ENCODE peak calls at places on chromosome 3, in six cellular contexts. One of them, this sample, is unnamed.

GRCh38 chr3:26750263-26750662 is 127.7 kb downstream of the LRRC3B start:
- DNase-seq in Caco-2: no peak
- DNase-seq in breast epithelium: no peak
- DNase-seq in OCI-LY7: no peak
- DNase-seq in endodermal cell: no peak
- DNase-seq in A549: no peak
- DNase-seq in this sample: no peak

GRCh38 chr3:15693340-15693739 is 91.8 kb downstream of the BTD start:
- DNase-seq in Caco-2: no peak
- DNase-seq in breast epithelium: no peak
- DNase-seq in OCI-LY7: no peak
- DNase-seq in endodermal cell: no peak
- DNase-seq in A549: no peak
- DNase-seq in this sample: no peak

GRCh38 chr3:66021731-66022131 is 17.0 kb downstream of the MAGI1 start:
- DNase-seq in Caco-2: no peak
- DNase-seq in breast epithelium: no peak
- DNase-seq in OCI-LY7: no peak
- DNase-seq in endodermal cell: peak; percentile 55
- DNase-seq in A549: peak; percentile 32
- DNase-seq in this sample: no peak

GRCh38 chr3:117302448-117302847 is 592.9 kb downstream of the TUSC7 start:
- DNase-seq in Caco-2: no peak
- DNase-seq in breast epithelium: no peak
- DNase-seq in OCI-LY7: no peak
- DNase-seq in endodermal cell: no peak
- DNase-seq in A549: no peak
- DNase-seq in this sample: no peak

GRCh38 chr3:23648326-23648964 is 157.3 kb upstream of the UBE2E1 start:
- DNase-seq in Caco-2: no peak
- DNase-seq in breast epithelium: no peak
- DNase-seq in OCI-LY7: no peak
- DNase-seq in endodermal cell: no peak
- DNase-seq in A549: no peak
- DNase-seq in this sample: no peak

GRCh38 chr3:45188714-45189659 is 37.1 kb downstream of the TMEM158 start:
- DNase-seq in Caco-2: no peak
- DNase-seq in breast epithelium: no peak
- DNase-seq in OCI-LY7: no peak
- DNase-seq in endodermal cell: no peak
- DNase-seq in A549: no peak
- DNase-seq in this sample: no peak

GRCh38 chr3:11198070-11198469 is 43.8 kb downstream of the HRH1 start:
- DNase-seq in Caco-2: no peak
- DNase-seq in breast epithelium: no peak
- DNase-seq in OCI-LY7: no peak
- DNase-seq in endodermal cell: no peak
- DNase-seq in A549: no peak
- DNase-seq in this sample: no peak

GRCh38 chr3:39294446-39295183 is 14.8 kb upstream of the CX3CR1 start:
- DNase-seq in Caco-2: no peak
- DNase-seq in breast epithelium: no peak
- DNase-seq in OCI-LY7: no peak
- DNase-seq in endodermal cell: no peak
- DNase-seq in A549: no peak
- DNase-seq in this sample: no peak

GRCh38 chr3:187591051-187591450 is 79.1 kb downstream of the SST start:
- DNase-seq in Caco-2: no peak
- DNase-seq in breast epithelium: no peak
- DNase-seq in OCI-LY7: no peak
- DNase-seq in endodermal cell: no peak
- DNase-seq in A549: no peak
- DNase-seq in this sample: peak; percentile 7

GRCh38 chr3:9339750-9340449 is 23.0 kb upstream of the THUMPD3 start:
- DNase-seq in Caco-2: no peak
- DNase-seq in breast epithelium: no peak
- DNase-seq in OCI-LY7: no peak
- DNase-seq in endodermal cell: no peak
- DNase-seq in A549: no peak
- DNase-seq in this sample: no peak

GRCh38 chr3:179652467-179653105 is at the start of gene USP13:
- DNase-seq in Caco-2: peak; percentile 83
- DNase-seq in breast epithelium: peak; percentile 33
- DNase-seq in OCI-LY7: peak; percentile 91
- DNase-seq in endodermal cell: no peak
- DNase-seq in A549: peak; percentile 48
- DNase-seq in this sample: peak; percentile 94

GRCh38 chr3:189947948-189948723 is 172.6 kb downstream of the P3H2 start:
- DNase-seq in Caco-2: peak; percentile 44
- DNase-seq in breast epithelium: no peak
- DNase-seq in OCI-LY7: peak; percentile 31
- DNase-seq in endodermal cell: peak; percentile 63
- DNase-seq in A549: no peak
- DNase-seq in this sample: no peak

GRCh38 chr3:11118181-11118682 is 36.1 kb upstream of the HRH1 start:
- DNase-seq in Caco-2: no peak
- DNase-seq in breast epithelium: no peak
- DNase-seq in OCI-LY7: no peak
- DNase-seq in endodermal cell: no peak
- DNase-seq in A549: no peak
- DNase-seq in this sample: no peak

GRCh38 chr3:13498354-13499060 is 18.4 kb downstream of the HDAC11 start:
- DNase-seq in Caco-2: no peak
- DNase-seq in breast epithelium: no peak
- DNase-seq in OCI-LY7: no peak
- DNase-seq in endodermal cell: no peak
- DNase-seq in A549: no peak
- DNase-seq in this sample: no peak

GRCh38 chr3:57951106-57951882 is 56.9 kb upstream of the FLNB start:
- DNase-seq in Caco-2: no peak
- DNase-seq in breast epithelium: peak; percentile 40
- DNase-seq in OCI-LY7: no peak
- DNase-seq in endodermal cell: peak; percentile 58
- DNase-seq in A549: peak; percentile 65
- DNase-seq in this sample: no peak

GRCh38 chr3:42662037-42662812 is 8.7 kb downstream of the ZBTB47 start:
- DNase-seq in Caco-2: no peak
- DNase-seq in breast epithelium: no peak
- DNase-seq in OCI-LY7: no peak
- DNase-seq in endodermal cell: no peak
- DNase-seq in A549: no peak
- DNase-seq in this sample: no peak

GRCh38 chr3:168249048-168249538 is 153.4 kb upstream of the GOLIM4 start:
- DNase-seq in Caco-2: peak; percentile 1
- DNase-seq in breast epithelium: no peak
- DNase-seq in OCI-LY7: no peak
- DNase-seq in endodermal cell: no peak
- DNase-seq in A549: peak; percentile 2
- DNase-seq in this sample: no peak

GRCh38 chr3:60659098-60659497 is 592.2 kb downstream of the FHIT start:
- DNase-seq in Caco-2: no peak
- DNase-seq in breast epithelium: no peak
- DNase-seq in OCI-LY7: no peak
- DNase-seq in endodermal cell: no peak
- DNase-seq in A549: no peak
- DNase-seq in this sample: no peak

GRCh38 chr3:149638401-149639092 is 19.3 kb downstream of the WWTR1 start:
- DNase-seq in Caco-2: no peak
- DNase-seq in breast epithelium: no peak
- DNase-seq in OCI-LY7: no peak
- DNase-seq in endodermal cell: no peak
- DNase-seq in A549: no peak
- DNase-seq in this sample: no peak

GRCh38 chr3:45852828-45853227 is 10.9 kb upstream of the LZTFL1 start:
- DNase-seq in Caco-2: no peak
- DNase-seq in breast epithelium: no peak
- DNase-seq in OCI-LY7: no peak
- DNase-seq in endodermal cell: no peak
- DNase-seq in A549: no peak
- DNase-seq in this sample: no peak

GRCh38 chr3:78430741-78431140 is 1337.1 kb downstream of the ROBO1 start:
- DNase-seq in Caco-2: no peak
- DNase-seq in breast epithelium: no peak
- DNase-seq in OCI-LY7: no peak
- DNase-seq in endodermal cell: no peak
- DNase-seq in A549: no peak
- DNase-seq in this sample: no peak

GRCh38 chr3:100401674-100402036 is 316 bp downstream of the LNP1 start:
- DNase-seq in Caco-2: peak; percentile 42
- DNase-seq in breast epithelium: peak; percentile 18
- DNase-seq in OCI-LY7: peak; percentile 58
- DNase-seq in endodermal cell: no peak
- DNase-seq in A549: no peak
- DNase-seq in this sample: no peak

GRCh38 chr3:156404217-156404616 is 150.7 kb downstream of the SSR3 start:
- DNase-seq in Caco-2: no peak
- DNase-seq in breast epithelium: no peak
- DNase-seq in OCI-LY7: no peak
- DNase-seq in endodermal cell: no peak
- DNase-seq in A549: no peak
- DNase-seq in this sample: no peak

GRCh38 chr3:72802001-72802400 is 46.2 kb downstream of the SHQ1 start:
- DNase-seq in Caco-2: no peak
- DNase-seq in breast epithelium: no peak
- DNase-seq in OCI-LY7: no peak
- DNase-seq in endodermal cell: no peak
- DNase-seq in A549: no peak
- DNase-seq in this sample: peak; percentile 30

GRCh38 chr3:72798552-72799195 is 49.6 kb downstream of the SHQ1 start:
- DNase-seq in Caco-2: no peak
- DNase-seq in breast epithelium: no peak
- DNase-seq in OCI-LY7: no peak
- DNase-seq in endodermal cell: no peak
- DNase-seq in A549: no peak
- DNase-seq in this sample: no peak

GRCh38 chr3:72794079-72794478 is 54.2 kb downstream of the SHQ1 start:
- DNase-seq in Caco-2: no peak
- DNase-seq in breast epithelium: no peak
- DNase-seq in OCI-LY7: no peak
- DNase-seq in endodermal cell: no peak
- DNase-seq in A549: no peak
- DNase-seq in this sample: no peak

GRCh38 chr3:72800869-72801268 is 47.4 kb downstream of the SHQ1 start:
- DNase-seq in Caco-2: no peak
- DNase-seq in breast epithelium: no peak
- DNase-seq in OCI-LY7: no peak
- DNase-seq in endodermal cell: no peak
- DNase-seq in A549: no peak
- DNase-seq in this sample: no peak

GRCh38 chr3:72797773-72798543 is 50.3 kb downstream of the SHQ1 start:
- DNase-seq in Caco-2: no peak
- DNase-seq in breast epithelium: no peak
- DNase-seq in OCI-LY7: no peak
- DNase-seq in endodermal cell: no peak
- DNase-seq in A549: no peak
- DNase-seq in this sample: no peak
- H3K4me3 ChIP-seq in Caco-2: no peak overlapping the region
- H3K4me3 ChIP-seq in breast epithelium: no peak overlapping the region
- H3K4me3 ChIP-seq in OCI-LY7: no peak overlapping the region
- H3K4me3 ChIP-seq in endodermal cell: no peak overlapping the region
- H3K4me3 ChIP-seq in A549: no peak overlapping the region
- H3K4me3 ChIP-seq in this sample: no peak overlapping the region

GRCh38 chr3:177427096-177427495 is 229.8 kb upstream of the TBL1XR1 start:
- DNase-seq in Caco-2: no peak
- DNase-seq in breast epithelium: no peak
- DNase-seq in OCI-LY7: peak; percentile 56
- DNase-seq in endodermal cell: no peak
- DNase-seq in A549: no peak
- DNase-seq in this sample: no peak

GRCh38 chr3:177429066-177429465 is 231.8 kb upstream of the TBL1XR1 start:
- DNase-seq in Caco-2: no peak
- DNase-seq in breast epithelium: no peak
- DNase-seq in OCI-LY7: no peak
- DNase-seq in endodermal cell: no peak
- DNase-seq in A549: no peak
- DNase-seq in this sample: no peak

GRCh38 chr3:177429772-177430171 is 232.5 kb upstream of the TBL1XR1 start:
- DNase-seq in Caco-2: no peak
- DNase-seq in breast epithelium: no peak
- DNase-seq in OCI-LY7: no peak
- DNase-seq in endodermal cell: no peak
- DNase-seq in A549: no peak
- DNase-seq in this sample: no peak

GRCh38 chr3:177426151-177426904 is 229.0 kb upstream of the TBL1XR1 start:
- DNase-seq in Caco-2: no peak
- DNase-seq in breast epithelium: no peak
- DNase-seq in OCI-LY7: no peak
- DNase-seq in endodermal cell: no peak
- DNase-seq in A549: no peak
- DNase-seq in this sample: no peak

GRCh38 chr3:177427540-177427939 is 230.3 kb upstream of the TBL1XR1 start:
- DNase-seq in Caco-2: no peak
- DNase-seq in breast epithelium: no peak
- DNase-seq in OCI-LY7: no peak
- DNase-seq in endodermal cell: no peak
- DNase-seq in A549: no peak
- DNase-seq in this sample: no peak
- H3K4me3 ChIP-seq in Caco-2: no peak overlapping the region
- H3K4me3 ChIP-seq in breast epithelium: no peak overlapping the region
- H3K4me3 ChIP-seq in OCI-LY7: no peak overlapping the region
- H3K4me3 ChIP-seq in endodermal cell: no peak overlapping the region
- H3K4me3 ChIP-seq in A549: no peak overlapping the region
- H3K4me3 ChIP-seq in this sample: no peak overlapping the region

GRCh38 chr3:172104471-172105072 is 65.2 kb downstream of the FNDC3B start:
- DNase-seq in Caco-2: no peak
- DNase-seq in breast epithelium: no peak
- DNase-seq in OCI-LY7: no peak
- DNase-seq in endodermal cell: peak; percentile 77
- DNase-seq in A549: no peak
- DNase-seq in this sample: peak; percentile 64

GRCh38 chr3:172106037-172106559 is 66.7 kb downstream of the FNDC3B start:
- DNase-seq in Caco-2: no peak
- DNase-seq in breast epithelium: no peak
- DNase-seq in OCI-LY7: no peak
- DNase-seq in endodermal cell: no peak
- DNase-seq in A549: no peak
- DNase-seq in this sample: no peak

GRCh38 chr3:172110127-172110779 is 70.9 kb downstream of the FNDC3B start:
- DNase-seq in Caco-2: no peak
- DNase-seq in breast epithelium: no peak
- DNase-seq in OCI-LY7: no peak
- DNase-seq in endodermal cell: no peak
- DNase-seq in A549: no peak
- DNase-seq in this sample: no peak

GRCh38 chr3:172107403-172107802 is 68.0 kb downstream of the FNDC3B start:
- DNase-seq in Caco-2: no peak
- DNase-seq in breast epithelium: no peak
- DNase-seq in OCI-LY7: peak; percentile 91
- DNase-seq in endodermal cell: no peak
- DNase-seq in A549: no peak
- DNase-seq in this sample: no peak

GRCh38 chr3:172106989-172107388 is 67.6 kb downstream of the FNDC3B start:
- DNase-seq in Caco-2: no peak
- DNase-seq in breast epithelium: no peak
- DNase-seq in OCI-LY7: peak; percentile 92
- DNase-seq in endodermal cell: no peak
- DNase-seq in A549: no peak
- DNase-seq in this sample: no peak
- H3K4me3 ChIP-seq in Caco-2: no peak overlapping the region
- H3K4me3 ChIP-seq in breast epithelium: no peak overlapping the region
- H3K4me3 ChIP-seq in OCI-LY7: peak overlapping the region; percentile 48
- H3K4me3 ChIP-seq in endodermal cell: no peak overlapping the region
- H3K4me3 ChIP-seq in A549: no peak overlapping the region
- H3K4me3 ChIP-seq in this sample: no peak overlapping the region

GRCh38 chr3:51198476-51198875 is 186.6 kb upstream of the MANF start:
- DNase-seq in Caco-2: no peak
- DNase-seq in breast epithelium: no peak
- DNase-seq in OCI-LY7: no peak
- DNase-seq in endodermal cell: no peak
- DNase-seq in A549: no peak
- DNase-seq in this sample: no peak
- H3K4me3 ChIP-seq in Caco-2: no peak overlapping the region
- H3K4me3 ChIP-seq in breast epithelium: no peak overlapping the region
- H3K4me3 ChIP-seq in OCI-LY7: no peak overlapping the region
- H3K4me3 ChIP-seq in endodermal cell: no peak overlapping the region
- H3K4me3 ChIP-seq in A549: no peak overlapping the region
- H3K4me3 ChIP-seq in this sample: no peak overlapping the region